ENCODE peak calls at places on chromosomes 16 and 17, in six cellular contexts. H is fibroblast of the aortic adventitia, A is cardiac muscle cell, J is kidney epithelial cell, T is right lobe of liver, L is esophagus muscularis mucosa. D is an unnamed sample.

GRCh38 chr16:1791943-1792812 is 1.3 kb downstream of the IGFALS start:
- DNase-seq in H (no peak), A (no peak), J (no peak), T (peak; percentile 88), L (no peak), D (peak; percentile 81)

GRCh38 chr17:18076941-18077340 is 10.8 kb upstream of the DRG2 start:
- DNase-seq in H (peak; percentile 3), A (peak; percentile 33), J (no peak), T (no peak), L (no peak), D (no peak)

GRCh38 chr17:8807070-8807550 is 7.9 kb upstream of the MFSD6L start:
- DNase-seq in H (no peak), A (no peak), J (no peak), T (no peak), L (peak; percentile 39), D (no peak)

GRCh38 chr16:27458196-27458728 is 56.3 kb downstream of the IL21R start:
- DNase-seq in H (no peak), A (no peak), J (no peak), T (no peak), L (no peak), D (peak; percentile 45)

GRCh38 chr17:4156750-4157381 is 13.9 kb downstream of the CYB5D2 start:
- DNase-seq in H (no peak), A (no peak), J (no peak), T (no peak), L (no peak), D (peak; percentile 67)

GRCh38 chr16:51132484-51132883 is 18.6 kb downstream of the SALL1 start:
- DNase-seq in H (no peak), A (no peak), J (no peak), T (no peak), L (no peak), D (no peak)

GRCh38 chr17:27402943-27403342 is 53.3 kb upstream of the KSR1 start:
- DNase-seq in H (no peak), A (no peak), J (no peak), T (no peak), L (no peak), D (no peak)

GRCh38 chr16:88535181-88535856 is 34.9 kb upstream of the ZC3H18 start:
- DNase-seq in H (no peak), A (no peak), J (no peak), T (peak; percentile 43), L (no peak), D (no peak)

GRCh38 chr17:335691-336090 is 16.9 kb downstream of the RPH3AL start:
- DNase-seq in H (no peak), A (no peak), J (no peak), T (peak; percentile 40), L (no peak), D (peak; percentile 30)

GRCh38 chr17:5838661-5839300 is 231.4 kb upstream of the WSCD1 start:
- DNase-seq in H (no peak), A (no peak), J (no peak), T (no peak), L (peak; percentile 90), D (peak; percentile 67)

GRCh38 chr16:67648764-67649407 is 3.9 kb downstream of the CARMIL2 start:
- DNase-seq in H (no peak), A (no peak), J (no peak), T (peak; percentile 42), L (no peak), D (peak; percentile 80)

GRCh38 chr17:13601776-13602551 is at the start of gene HS3ST3A1:
- DNase-seq in H (peak; percentile 81), A (peak; percentile 90), J (peak; percentile 63), T (peak; percentile 66), L (no peak), D (peak; percentile 97)

GRCh38 chr16:13070268-13070667 is 168.9 kb downstream of the SHISA9 start:
- DNase-seq in H (no peak), A (no peak), J (no peak), T (no peak), L (no peak), D (no peak)

GRCh38 chr16:2224183-2224486 is 744 bp downstream of the E4F1 start:
- DNase-seq in H (peak; percentile 59), A (peak; percentile 60), J (no peak), T (no peak), L (no peak), D (peak; percentile 98)

GRCh38 chr16:26464576-26465266 is 602.0 kb upstream of the C16orf82 start:
- DNase-seq in H (no peak), A (no peak), J (no peak), T (no peak), L (no peak), D (no peak)

GRCh38 chr16:73956592-73957495 is 339.8 kb upstream of the PSMD7 start:
- DNase-seq in H (peak; percentile 65), A (peak; percentile 70), J (peak; percentile 18), T (no peak), L (no peak), D (peak; percentile 65)

GRCh38 chr16:57022445-57022844 is 33.1 kb downstream of the NLRC5 start:
- DNase-seq in H (no peak), A (no peak), J (no peak), T (no peak), L (no peak), D (no peak)
- H3K4me3 ChIP-seq in H (no peak overlapping the region), A (no peak overlapping the region), J (no peak overlapping the region), T (no peak overlapping the region), L (no peak overlapping the region), D (no peak overlapping the region)

DNA sequence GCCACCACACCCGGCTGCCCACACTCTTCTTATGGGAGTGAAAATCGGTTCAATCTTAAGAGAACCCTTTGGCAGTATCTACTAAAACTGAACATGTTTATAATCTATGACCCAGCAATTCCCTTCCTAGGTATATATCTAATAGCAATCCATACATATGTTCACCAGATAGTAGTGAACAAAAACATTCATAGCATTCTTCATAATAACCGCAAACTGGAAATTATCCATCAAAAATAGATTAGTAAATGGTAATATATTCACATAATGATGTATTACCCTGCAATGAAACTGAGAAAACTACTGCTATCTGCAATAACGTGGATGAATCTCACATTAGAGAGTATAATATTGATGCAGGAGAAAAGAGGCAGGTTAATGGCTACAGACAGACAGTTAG is 23.1 kb downstream of the COPRS start:
- DNase-seq in H (peak; percentile 58), A (no peak), J (no peak), T (no peak), L (no peak), D (peak; percentile 51)
- H3K4me3 ChIP-seq in H (no peak overlapping the region), A (no peak overlapping the region), J (no peak overlapping the region), T (no peak overlapping the region), L (no peak overlapping the region), D (no peak overlapping the region)

DNA sequence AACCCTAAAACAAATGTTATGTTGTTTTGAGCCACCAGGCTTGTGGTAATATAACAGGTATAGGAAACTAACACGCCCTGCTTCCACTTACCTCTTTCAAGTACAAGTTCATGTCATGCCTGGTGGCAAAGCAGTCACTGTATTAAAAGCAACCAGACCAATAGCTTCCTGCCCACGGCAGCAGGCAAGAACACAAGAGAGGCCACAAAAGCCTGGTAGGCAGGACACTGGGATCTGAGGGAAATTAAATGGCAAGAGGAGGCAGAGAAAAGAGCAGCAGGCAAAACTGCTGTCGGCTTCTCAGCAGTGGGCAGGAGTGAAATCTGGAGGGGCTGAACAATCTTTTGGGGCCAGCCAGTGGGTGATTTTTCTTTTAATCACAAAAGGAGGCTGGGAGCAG is 2.2 kb downstream of the CYTH1 start:
- DNase-seq in H (no peak), A (no peak), J (no peak), T (no peak), L (no peak), D (no peak)
- H3K4me3 ChIP-seq in H (no peak overlapping the region), A (no peak overlapping the region), J (no peak overlapping the region), T (peak overlapping the region; percentile 95), L (peak overlapping the region; percentile 3), D (no peak overlapping the region)

GRCh38 chr17:57311281-57312216 is 55.2 kb downstream of the MSI2 start:
- DNase-seq in H (no peak), A (no peak), J (no peak), T (no peak), L (no peak), D (no peak)

GRCh38 chr17:57312242-57312641 is 55.9 kb downstream of the MSI2 start:
- DNase-seq in H (no peak), A (no peak), J (no peak), T (no peak), L (no peak), D (no peak)

GRCh38 chr17:57305918-57306317 is 49.6 kb downstream of the MSI2 start:
- DNase-seq in H (no peak), A (no peak), J (no peak), T (no peak), L (no peak), D (no peak)

GRCh38 chr17:57308543-57309186 is 52.3 kb downstream of the MSI2 start:
- DNase-seq in H (no peak), A (no peak), J (no peak), T (no peak), L (no peak), D (no peak)

DNA sequence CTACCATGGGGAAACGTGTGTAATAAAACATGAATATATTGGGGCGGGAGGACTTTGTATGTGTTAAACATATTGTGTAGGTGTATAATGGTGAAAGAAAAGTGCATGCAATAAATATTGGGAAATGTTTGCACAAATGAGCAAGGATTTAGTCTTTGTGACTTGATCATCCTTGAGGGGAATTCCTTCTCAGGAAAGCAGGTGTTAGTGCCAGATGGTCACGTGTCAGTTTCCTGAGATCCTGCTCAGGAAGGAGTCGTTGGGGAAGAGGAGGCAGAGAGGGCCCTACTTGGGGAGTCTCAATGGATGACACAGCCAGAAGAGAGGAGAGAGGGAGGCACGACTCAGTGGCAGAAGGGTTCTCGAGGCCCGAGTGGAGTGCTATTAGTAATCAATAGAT is 53.2 kb downstream of the MSI2 start:
- DNase-seq in H (no peak), A (no peak), J (no peak), T (no peak), L (no peak), D (no peak)
- H3K4me3 ChIP-seq in H (no peak overlapping the region), A (no peak overlapping the region), J (no peak overlapping the region), T (no peak overlapping the region), L (no peak overlapping the region), D (no peak overlapping the region)

DNA sequence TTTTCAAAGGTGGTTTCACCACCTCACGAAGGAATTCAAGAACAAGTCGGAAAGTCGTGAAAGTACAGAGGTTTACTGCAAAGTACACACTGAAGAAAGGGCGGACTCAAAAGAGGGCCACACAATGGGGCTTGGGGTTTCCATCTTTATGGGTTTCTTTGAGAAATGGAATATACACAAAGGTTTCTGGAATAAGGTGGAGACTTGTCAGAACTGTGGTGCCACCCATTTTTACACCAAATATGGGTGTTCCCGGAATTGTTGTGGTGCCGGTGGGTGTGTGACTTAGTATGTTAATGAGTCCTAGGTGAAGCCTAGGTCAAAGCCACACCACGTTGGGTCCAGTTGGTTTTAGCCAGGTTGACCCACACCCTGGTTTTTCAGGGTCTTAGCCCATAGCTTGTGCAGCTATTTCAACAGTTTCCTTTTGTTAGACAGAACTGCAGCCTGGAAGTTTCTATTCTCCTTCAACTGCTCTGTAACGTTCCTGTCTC is 567 bp upstream of the GCSH start:
- DNase-seq in H (no peak), A (no peak), J (no peak), T (no peak), L (no peak), D (no peak)
- H3K4me3 ChIP-seq in H (peak overlapping the region; percentile 44), A (no peak overlapping the region), J (no peak overlapping the region), T (peak overlapping the region; percentile 92), L (peak overlapping the region; percentile 82), D (peak overlapping the region; percentile 56)